ENCODE peak calls at places on chromosomes 16 and 17, in six cellular contexts. Q is MM.1S, G is adipocyte, F is body of pancreas, O is stomach, S is left ventricle myocardium inferior. H is an unnamed sample.

GRCh38 chr16:81652798-81653505 is 126.1 kb upstream of the PLCG2 start:
- DNase-seq in Q (peak; percentile 70), G (no peak), F (peak; percentile 34), O (no peak), S (no peak), H (no peak)

GRCh38 chr17:9350083-9350482 is 225.5 kb downstream of the STX8 start:
- DNase-seq in Q (no peak), G (peak; percentile 78), F (no peak), O (no peak), S (no peak), H (no peak)

GRCh38 chr17:31525801-31526549 is 134.5 kb downstream of the RAB11FIP4 start:
- DNase-seq in Q (no peak), G (no peak), F (no peak), O (no peak), S (no peak), H (no peak)

GRCh38 chr17:76268015-76268749 is 3.0 kb downstream of the UBALD2 start:
- DNase-seq in Q (no peak), G (peak; percentile 68), F (peak; percentile 67), O (peak; percentile 74), S (peak; percentile 84), H (no peak)

GRCh38 chr17:43176119-43176570 is 5.1 kb downstream of the NBR1 start:
- DNase-seq in Q (peak; percentile 14), G (no peak), F (no peak), O (no peak), S (no peak), H (no peak)

GRCh38 chr16:19722269-19722952 is 4.3 kb downstream of the IQCK start:
- DNase-seq in Q (no peak), G (no peak), F (no peak), O (no peak), S (no peak), H (no peak)

GRCh38 chr17:21124096-21124495 is 2.7 kb upstream of the DHRS7B start:
- DNase-seq in Q (no peak), G (no peak), F (no peak), O (no peak), S (no peak), H (no peak)

GRCh38 chr17:20289984-20290383 is 177.4 kb downstream of the LGALS9B start:
- DNase-seq in Q (no peak), G (no peak), F (no peak), O (no peak), S (no peak), H (no peak)

GRCh38 chr17:37519241-37519985 is 29.7 kb downstream of the DUSP14 start:
- DNase-seq in Q (no peak), G (no peak), F (no peak), O (no peak), S (no peak), H (no peak)

GRCh38 chr17:68718465-68718864 is 117.3 kb upstream of the FAM20A start:
- DNase-seq in Q (no peak), G (no peak), F (no peak), O (no peak), S (no peak), H (no peak)

GRCh38 chr17:73683788-73684582 is 39.7 kb upstream of the SDK2 start:
- DNase-seq in Q (no peak), G (no peak), F (no peak), O (no peak), S (no peak), H (no peak)

GRCh38 chr17:44960654-44961053 is 7.4 kb downstream of the C1QL1 start:
- DNase-seq in Q (no peak), G (no peak), F (no peak), O (no peak), S (no peak), H (no peak)

DNA sequence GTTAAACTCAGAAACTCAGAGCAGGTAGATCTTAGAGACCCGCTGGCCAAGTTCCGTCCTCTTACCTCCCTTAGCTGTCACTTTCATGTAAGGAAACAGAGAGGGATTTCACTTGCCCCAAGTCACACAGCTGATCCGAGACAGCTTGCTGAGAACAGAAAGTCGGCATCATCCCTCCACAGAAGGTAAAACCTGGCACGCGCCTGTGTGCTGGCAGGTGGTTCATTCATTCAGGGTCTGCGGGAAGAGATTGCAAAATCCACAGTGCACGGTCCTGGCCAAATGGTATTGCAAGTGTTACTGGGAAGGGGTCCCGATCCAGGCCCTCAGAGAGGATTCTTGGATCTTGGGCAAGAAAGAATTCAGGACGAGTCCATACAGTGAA is 139.4 kb upstream of the RPH3AL start:
- DNase-seq in Q (no peak), G (no peak), F (no peak), O (no peak), S (no peak), H (no peak)
- H3K4me3 ChIP-seq in Q (no peak overlapping the region), G (no peak overlapping the region), F (no peak overlapping the region), O (no peak overlapping the region), S (peak overlapping the region; percentile 70), H (no peak overlapping the region)

DNA sequence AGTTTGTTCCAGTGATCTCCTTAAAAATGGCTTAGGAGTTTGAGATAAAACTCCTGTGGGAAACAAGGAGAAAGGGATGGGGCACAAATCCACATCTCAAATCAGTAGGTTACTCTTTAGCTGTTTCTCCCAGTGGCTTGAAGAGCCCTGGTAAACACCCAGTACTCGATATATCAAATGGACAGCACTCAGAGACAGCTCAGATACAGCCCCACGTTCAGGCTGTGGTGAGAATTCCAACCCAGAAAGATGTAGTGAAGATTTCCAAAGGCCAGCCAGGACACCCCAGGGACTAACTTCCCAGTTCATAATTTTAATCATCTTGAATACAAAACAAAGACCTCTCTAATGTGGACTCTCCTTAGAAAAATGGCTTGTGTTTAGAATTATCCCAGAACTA is 6.4 kb upstream of the VEZF1 start:
- DNase-seq in Q (no peak), G (no peak), F (no peak), O (no peak), S (no peak), H (no peak)
- H3K36me3 ChIP-seq in Q (no peaks in the 10 kb centered on the region), G (peaks cover 30% of the 10 kb centered on the region), F (no peaks in the 10 kb centered on the region), O (peaks cover 25% of the 10 kb centered on the region), S (peaks cover 10% of the 10 kb centered on the region), H (peaks cover 5% of the 10 kb centered on the region)

GRCh38 chr16:17452931-17453330 is 17.8 kb downstream of the XYLT1 start:
- DNase-seq in Q (no peak), G (no peak), F (no peak), O (no peak), S (no peak), H (no peak)
- H3K4me1 ChIP-seq in Q (no peaks in the 10 kb centered on the region), G (peaks cover 21% of the 10 kb centered on the region), F (no peaks in the 10 kb centered on the region), O (peaks cover 25% of the 10 kb centered on the region), S (no peaks in the 10 kb centered on the region), H (no peaks in the 10 kb centered on the region)

GRCh38 chr16:85616608-85617311 is 3.6 kb downstream of the GSE1 start:
- DNase-seq in Q (no peak), G (no peak), F (peak; percentile 72), O (peak; percentile 68), S (peak; percentile 61), H (no peak)

GRCh38 chr16:85614338-85615013 is 1.4 kb downstream of the GSE1 start:
- DNase-seq in Q (no peak), G (no peak), F (peak; percentile 72), O (no peak), S (no peak), H (no peak)

GRCh38 chr16:85617948-85618347 is 4.8 kb downstream of the GSE1 start:
- DNase-seq in Q (no peak), G (no peak), F (peak; percentile 66), O (peak; percentile 76), S (no peak), H (no peak)

GRCh38 chr16:85615014-85615851 is 2.1 kb downstream of the GSE1 start:
- DNase-seq in Q (no peak), G (no peak), F (peak; percentile 90), O (peak; percentile 91), S (peak; percentile 56), H (no peak)

DNA sequence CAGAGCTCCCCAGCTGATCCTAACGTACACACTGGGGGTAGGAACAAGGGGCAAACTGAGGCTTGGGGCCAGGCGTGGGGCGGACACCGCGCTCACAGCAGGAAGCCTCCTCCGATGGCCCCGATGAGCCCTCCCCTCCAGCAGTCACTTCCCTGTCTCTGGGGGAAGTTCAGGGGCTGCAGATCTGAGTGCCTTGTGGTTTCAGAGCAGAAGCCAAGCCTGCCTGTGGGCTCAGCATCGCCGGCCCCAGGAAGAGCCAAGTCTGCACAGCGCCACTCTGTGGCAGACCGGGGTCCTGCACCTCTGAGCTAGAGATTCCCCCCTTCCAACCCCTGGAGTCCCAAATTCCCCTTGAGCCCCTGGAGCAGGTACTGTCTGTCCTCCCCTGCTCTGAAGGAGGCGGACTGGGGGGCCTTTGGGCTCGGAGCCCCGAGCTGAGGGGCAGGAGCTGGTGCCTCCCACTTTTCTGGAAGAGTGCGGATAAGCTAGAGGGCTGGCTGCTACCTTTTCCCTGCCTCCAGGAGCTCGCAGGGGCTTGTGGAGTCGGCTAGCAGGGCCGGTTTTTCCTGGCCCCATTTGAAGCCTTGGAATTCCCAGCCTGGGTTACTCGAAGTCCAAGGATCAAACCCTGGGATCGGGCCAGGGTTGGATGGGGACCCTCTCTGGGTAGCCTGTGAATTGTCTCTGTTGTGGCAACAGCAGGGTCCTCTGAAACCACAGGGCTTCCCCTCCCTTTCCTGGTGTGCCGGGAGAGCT is 2.9 kb downstream of the GSE1 start:
- DNase-seq in Q (peak; percentile 28), G (peak; percentile 90), F (peak; percentile 84), O (peak; percentile 79), S (peak; percentile 71), H (no peak)
- H3K4me3 ChIP-seq in Q (no peak overlapping the region), G (peak overlapping the region; percentile 5), F (no peak overlapping the region), O (peak overlapping the region; percentile 78), S (peak overlapping the region; percentile 82), H (no peak overlapping the region)

DNA sequence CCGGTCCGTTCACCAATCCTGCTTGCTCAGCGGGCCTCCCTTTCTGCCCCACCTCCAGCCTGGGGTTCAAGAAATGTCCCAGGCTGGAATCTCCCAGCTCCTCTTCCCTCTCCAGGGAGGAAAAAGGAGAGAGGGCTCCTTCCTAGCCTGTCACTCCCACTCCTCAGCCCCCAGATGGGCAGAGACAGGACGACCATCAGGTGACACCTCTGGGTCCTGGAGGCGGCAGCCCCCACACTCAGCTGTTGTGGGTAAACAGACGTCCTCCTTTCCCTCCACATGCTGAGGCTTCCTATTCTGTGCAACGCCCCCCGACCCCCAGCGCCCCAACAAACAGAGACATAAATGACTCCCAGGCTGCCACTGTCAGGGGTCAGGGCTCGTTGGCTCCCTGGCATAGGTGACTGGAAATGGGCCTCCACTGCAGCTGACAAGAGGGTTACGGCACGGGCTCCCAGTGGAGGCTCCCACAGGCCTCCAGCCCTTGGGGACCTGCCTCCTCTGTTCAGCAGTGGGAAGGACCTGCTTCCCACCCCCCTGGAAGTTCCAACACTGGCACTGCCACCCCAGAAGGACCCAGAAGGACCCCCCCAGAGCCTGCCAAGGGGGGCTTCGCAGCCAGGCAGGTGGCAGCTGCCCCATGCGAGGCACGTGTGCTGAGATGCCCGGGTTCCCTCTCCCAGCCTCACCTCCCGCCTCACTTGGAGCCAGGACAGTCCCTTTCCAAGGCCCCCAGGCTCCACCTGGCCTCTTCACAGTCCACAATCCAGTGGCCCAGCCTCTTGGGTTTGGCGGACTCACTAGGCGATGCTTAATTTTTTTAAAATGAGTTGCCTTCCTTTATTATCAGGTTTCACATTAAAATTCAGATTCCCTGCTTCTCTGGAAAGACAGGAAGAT is 232.3 kb downstream of the KATNIP start:
- DNase-seq in Q (no peak), G (no peak), F (no peak), O (no peak), S (no peak), H (no peak)
- H3K36me3 ChIP-seq in Q (no peaks in the 10 kb centered on the region), G (no peaks in the 10 kb centered on the region), F (no peaks in the 10 kb centered on the region), O (peaks cover 28% of the 10 kb centered on the region), S (no peaks in the 10 kb centered on the region), H (peaks cover 5% of the 10 kb centered on the region)

H was measured in iPS DF 6.9.